ENCODE peak calls at places on chromosome 1, in five cellular contexts. T, E, I, P and J are unnamed samples.

GRCh38 chr1:178283409-178283808 is 189.5 kb downstream of the RASAL2 start:
- DNase-seq in I (no peak), E (no peak), P (no peak), T (no peak), J (no peak)

GRCh38 chr1:6653651-6654290 is 29.1 kb downstream of the THAP3 start:
- DNase-seq in E (no peak), P (no peak), I (no peak), T (no peak), J (no peak)

GRCh38 chr1:58837886-58838285 is 54.0 kb upstream of the JUN start:
- DNase-seq in E (no peak), T (no peak), P (no peak), I (no peak), J (no peak)

GRCh38 chr1:192797143-192797542 is 11.7 kb upstream of the RGS2 start:
- DNase-seq in E (no peak), I (no peak), T (no peak), P (no peak), J (no peak)

GRCh38 chr1:146020058-146020738 is 1.3 kb downstream of the HJV start:
- DNase-seq in I (no peak), P (no peak), T (no peak), E (no peak), J (no peak)

GRCh38 chr1:19644761-19645543 is 841 bp downstream of the NBL1 start:
- DNase-seq in I (no peak), E (peak), P (no peak), T (peak), J (no peak)

GRCh38 chr1:55519937-55520683 is 304.9 kb upstream of the USP24 start:
- DNase-seq in E (no peak), T (no peak), P (no peak), I (no peak), J (no peak)

GRCh38 chr1:204813522-204813921 is 57.1 kb upstream of the NFASC start:
- DNase-seq in I (no peak), T (no peak), P (no peak), E (no peak), J (no peak)

GRCh38 chr1:4397196-4397595 is 257.2 kb upstream of the AJAP1 start:
- DNase-seq in T (no peak), E (no peak), I (no peak), P (no peak), J (no peak)

GRCh38 chr1:918353-918752 is 5.4 kb upstream of the SAMD11 start:
- DNase-seq in I (no peak), T (no peak), E (no peak), P (no peak), J (no peak)

GRCh38 chr1:11831945-11832725 is 15.4 kb downstream of the NPPA start:
- DNase-seq in E (no peak), I (no peak), P (no peak), T (no peak), J (no peak)

GRCh38 chr1:156910309-156910782 is 10.1 kb upstream of the LRRC71 start:
- DNase-seq in E (no peak), I (no peak), T (peak), P (no peak), J (no peak)

GRCh38 chr1:16394178-16394521 is 27.1 kb downstream of the SZRD1 start:
- DNase-seq in E (no peak), P (no peak), T (no peak), I (no peak), J (no peak)

GRCh38 chr1:240804475-240804874 is 192.5 kb upstream of the GREM2 start:
- DNase-seq in I (no peak), E (no peak), T (no peak), P (no peak), J (no peak)

GRCh38 chr1:1890506-1891348 is at the start of gene GNB1:
- DNase-seq in E (peak), I (peak), T (peak), P (peak), J (peak)

GRCh38 chr1:10726355-10726754 is 70.1 kb downstream of the CASZ1 start:
- DNase-seq in P (no peak), I (no peak), T (no peak), E (no peak), J (no peak)

GRCh38 chr1:98316286-98316685 is 345.2 kb upstream of the SNX7 start:
- DNase-seq in E (no peak), I (no peak), P (no peak), T (no peak), J (no peak)

GRCh38 chr1:84479998-84480397 is 932 bp downstream of the RPF1 start:
- DNase-seq in P (no peak), T (no peak), E (no peak), I (no peak), J (no peak)

GRCh38 chr1:27522148-27522859 is 32.3 kb upstream of the WASF2 start:
- DNase-seq in E (no peak), T (no peak), P (no peak), I (no peak), J (peak)

GRCh38 chr1:76266762-76267161 is 192.2 kb downstream of the ST6GALNAC3 start:
- DNase-seq in I (no peak), T (no peak), E (no peak), P (no peak), J (no peak)

GRCh38 chr1:214573386-214574358 is 22.3 kb upstream of the PTPN14 start:
- DNase-seq in I (no peak), P (no peak), E (no peak), T (no peak), J (no peak)

GRCh38 chr1:35657851-35658250 is 16.5 kb upstream of the PSMB2 start:
- DNase-seq in I (no peak), P (no peak), E (no peak), T (no peak), J (no peak)

GRCh38 chr1:183845681-183846080 is 40.8 kb downstream of the RGL1 start:
- DNase-seq in E (no peak), P (no peak), I (no peak), T (no peak), J (no peak)

GRCh38 chr1:232271991-232272589 is 357.8 kb downstream of the SIPA1L2 start:
- DNase-seq in I (no peak), T (no peak), P (peak), E (no peak), J (no peak)

GRCh38 chr1:208013210-208013609 is 102.3 kb upstream of the CD34 start:
- DNase-seq in E (no peak), P (no peak), T (no peak), I (no peak), J (no peak)

GRCh38 chr1:29603622-29604021 is 367.3 kb downstream of the PTPRU start:
- DNase-seq in T (no peak), I (no peak), P (no peak), E (no peak), J (no peak)

GRCh38 chr1:44284184-44284583 is 70.9 kb downstream of the ERI3 start:
- DNase-seq in E (no peak), I (no peak), T (no peak), P (no peak), J (no peak)

GRCh38 chr1:56433056-56433577 is 146.2 kb downstream of the PLPP3 start:
- DNase-seq in I (no peak), P (no peak), T (no peak), E (no peak), J (no peak)

GRCh38 chr1:36125129-36125991 is at the start of gene COL8A2:
- DNase-seq in T (no peak), P (no peak), I (no peak), E (peak), J (no peak)

GRCh38 chr1:183025782-183026774 is 2.9 kb downstream of the LAMC1 start:
- DNase-seq in T (no peak), E (no peak), P (no peak), I (no peak), J (no peak)

GRCh38 chr1:155011437-155011907 is 8.9 kb downstream of the ZBTB7B start:
- DNase-seq in E (no peak), P (no peak), T (peak), I (no peak), J (peak)

GRCh38 chr1:155013632-155014031 is 11.0 kb downstream of the ZBTB7B start:
- DNase-seq in I (no peak), T (peak), E (no peak), P (no peak), J (no peak)

GRCh38 chr1:155014709-155015508 is 12.3 kb downstream of the ZBTB7B start:
- DNase-seq in P (no peak), I (no peak), T (peak), E (no peak), J (peak)

GRCh38 chr1:155012052-155012546 is 9.5 kb downstream of the ZBTB7B start:
- DNase-seq in P (peak), T (peak), I (peak), E (peak), J (peak)

GRCh38 chr1:155012760-155013602 is 10.4 kb downstream of the ZBTB7B start:
- DNase-seq in E (no peak), T (no peak), I (no peak), P (no peak), J (no peak)
- TF ChIP-seq POLR2A in E (no peak), T (no peak), I (no peak), P (no peak), J (no peak)

GRCh38 chr1:3312894-3313578 is 141.4 kb upstream of the ARHGEF16 start:
- DNase-seq in T (peak), I (peak), E (peak), P (peak), J (peak)
- TF ChIP-seq POLR2A in T (no peak), I (no peak), E (no peak), P (peak), J (no peak)

DNA sequence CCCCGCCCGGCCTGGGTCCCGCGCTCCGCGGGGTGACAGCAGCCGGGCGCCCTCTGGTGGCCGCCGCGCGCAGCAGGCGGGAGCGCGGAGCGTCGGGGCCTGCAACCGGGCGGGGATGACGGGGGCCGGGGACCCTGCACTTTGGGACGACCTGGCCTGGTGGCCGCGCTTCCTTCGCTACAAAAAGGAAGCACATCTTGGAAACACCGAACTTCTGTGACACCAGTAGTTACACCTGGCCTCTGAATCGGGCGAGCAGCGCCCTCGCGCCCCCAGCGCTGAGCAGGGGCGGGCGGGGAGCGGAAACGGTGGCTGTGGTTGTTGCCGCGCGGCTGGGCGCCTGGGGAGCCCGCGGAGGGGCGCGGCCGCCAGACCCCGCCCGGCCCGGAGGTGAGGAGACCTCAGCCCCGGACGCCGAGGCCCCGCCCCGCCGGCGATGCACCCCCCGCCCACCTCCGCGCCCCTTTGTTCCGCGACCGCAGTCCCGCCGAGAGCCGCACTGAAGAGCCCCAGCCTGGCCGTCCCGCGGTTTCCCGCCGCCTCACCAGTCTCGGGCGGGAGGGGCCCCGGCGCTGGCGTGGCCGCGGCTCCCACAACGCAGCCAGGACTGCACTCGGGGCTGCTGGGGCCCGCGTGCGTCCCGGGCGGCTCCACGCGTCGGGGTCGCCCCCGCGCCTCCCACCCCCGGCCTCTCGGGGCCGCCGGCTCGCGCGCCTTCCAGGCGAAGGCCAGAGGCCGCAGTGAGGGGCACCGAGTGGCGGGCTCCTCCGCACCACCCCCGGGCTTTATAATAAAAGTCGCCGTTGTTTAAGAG is 59.3 kb downstream of the H3-3A start:
- DNase-seq in T (peak), E (peak), I (no peak), P (peak), J (peak)
- TF ChIP-seq POLR2A in T (peak), E (peak), I (no peak), P (no peak), J (no peak)

GRCh38 chr1:116287341-116288200 is 85.5 kb upstream of the ATP1A1 start:
- DNase-seq in T (no peak), E (no peak), P (no peak), I (no peak), J (no peak)
- TF ChIP-seq POLR2A in T (no peak), E (no peak), P (no peak), I (no peak), J (no peak)